ENCODE peak calls at places on chromosome 18, in seven cellular contexts. One of them, this sample, is unnamed.

GRCh38 chr18:36432880-36433279 is 135.4 kb downstream of the FHOD3 start:
- DNase-seq in heart left ventricle: no peak
- DNase-seq in endothelial cell: no peak
- DNase-seq in cardiac fibroblast: no peak
- DNase-seq in A549: no peak
- DNase-seq in cardiac muscle cell: no peak
- DNase-seq in epithelial cell of esophagus: no peak
- DNase-seq in this sample: no peak

GRCh38 chr18:79645291-79645983 is 34.2 kb upstream of the CTDP1 start:
- DNase-seq in A549: no peak
- DNase-seq in heart left ventricle: no peak
- DNase-seq in cardiac muscle cell: peak
- DNase-seq in endothelial cell: no peak
- DNase-seq in cardiac fibroblast: peak
- DNase-seq in epithelial cell of esophagus: no peak
- DNase-seq in this sample: no peak

GRCh38 chr18:61893971-61894750 is 1.4 kb upstream of the RNF152 start:
- DNase-seq in epithelial cell of esophagus: peak
- DNase-seq in heart left ventricle: peak
- DNase-seq in A549: peak
- DNase-seq in cardiac muscle cell: peak
- DNase-seq in cardiac fibroblast: peak
- DNase-seq in endothelial cell: peak
- DNase-seq in this sample: peak

GRCh38 chr18:41553716-41554115 is 401.3 kb upstream of the PIK3C3 start:
- DNase-seq in endothelial cell: no peak
- DNase-seq in cardiac fibroblast: no peak
- DNase-seq in A549: no peak
- DNase-seq in epithelial cell of esophagus: no peak
- DNase-seq in cardiac muscle cell: peak
- DNase-seq in heart left ventricle: no peak
- DNase-seq in this sample: no peak

GRCh38 chr18:8063733-8064132 is 496.6 kb downstream of the PTPRM start:
- DNase-seq in heart left ventricle: no peak
- DNase-seq in cardiac muscle cell: no peak
- DNase-seq in A549: no peak
- DNase-seq in cardiac fibroblast: no peak
- DNase-seq in epithelial cell of esophagus: peak
- DNase-seq in endothelial cell: no peak
- DNase-seq in this sample: peak

GRCh38 chr18:62183578-62184195 is 3.2 kb downstream of the PIGN start:
- DNase-seq in heart left ventricle: no peak
- DNase-seq in epithelial cell of esophagus: peak
- DNase-seq in cardiac muscle cell: peak
- DNase-seq in cardiac fibroblast: peak
- DNase-seq in A549: peak
- DNase-seq in endothelial cell: peak
- DNase-seq in this sample: peak

GRCh38 chr18:2617974-2618373 is 37.6 kb upstream of the SMCHD1 start:
- DNase-seq in A549: no peak
- DNase-seq in cardiac fibroblast: peak
- DNase-seq in cardiac muscle cell: no peak
- DNase-seq in epithelial cell of esophagus: no peak
- DNase-seq in endothelial cell: no peak
- DNase-seq in heart left ventricle: no peak
- DNase-seq in this sample: no peak

GRCh38 chr18:35089382-35089781 is 48.2 kb downstream of the MAPRE2 start:
- DNase-seq in cardiac fibroblast: peak
- DNase-seq in endothelial cell: no peak
- DNase-seq in A549: no peak
- DNase-seq in heart left ventricle: no peak
- DNase-seq in epithelial cell of esophagus: no peak
- DNase-seq in cardiac muscle cell: no peak
- DNase-seq in this sample: no peak

GRCh38 chr18:75221397-75221796 is 10.8 kb downstream of the TSHZ1 start:
- DNase-seq in epithelial cell of esophagus: peak
- DNase-seq in endothelial cell: no peak
- DNase-seq in A549: no peak
- DNase-seq in heart left ventricle: no peak
- DNase-seq in cardiac muscle cell: no peak
- DNase-seq in cardiac fibroblast: no peak
- DNase-seq in this sample: peak

GRCh38 chr18:80105369-80106167 is 3.5 kb upstream of the ADNP2 start:
- DNase-seq in endothelial cell: no peak
- DNase-seq in epithelial cell of esophagus: peak
- DNase-seq in heart left ventricle: no peak
- DNase-seq in A549: no peak
- DNase-seq in cardiac muscle cell: no peak
- DNase-seq in cardiac fibroblast: no peak
- DNase-seq in this sample: peak

GRCh38 chr18:32760391-32760790 is 12.4 kb downstream of the KLHL14 start:
- DNase-seq in heart left ventricle: no peak
- DNase-seq in endothelial cell: no peak
- DNase-seq in cardiac muscle cell: no peak
- DNase-seq in A549: no peak
- DNase-seq in epithelial cell of esophagus: no peak
- DNase-seq in cardiac fibroblast: no peak
- DNase-seq in this sample: no peak

GRCh38 chr18:1371724-1372123 is 467.1 kb downstream of the ADCYAP1 start:
- DNase-seq in cardiac muscle cell: no peak
- DNase-seq in heart left ventricle: no peak
- DNase-seq in epithelial cell of esophagus: no peak
- DNase-seq in endothelial cell: no peak
- DNase-seq in A549: no peak
- DNase-seq in cardiac fibroblast: no peak
- DNase-seq in this sample: no peak

GRCh38 chr18:9095297-9096012 is 7.0 kb upstream of the NDUFV2 start:
- DNase-seq in heart left ventricle: no peak
- DNase-seq in endothelial cell: no peak
- DNase-seq in cardiac muscle cell: peak
- DNase-seq in cardiac fibroblast: peak
- DNase-seq in epithelial cell of esophagus: no peak
- DNase-seq in A549: peak
- DNase-seq in this sample: no peak

GRCh38 chr18:62717059-62717849 is 1.9 kb downstream of the PHLPP1 start:
- DNase-seq in A549: peak
- DNase-seq in cardiac muscle cell: peak
- DNase-seq in epithelial cell of esophagus: peak
- DNase-seq in cardiac fibroblast: peak
- DNase-seq in heart left ventricle: no peak
- DNase-seq in endothelial cell: peak
- DNase-seq in this sample: peak

GRCh38 chr18:32730620-32731021 is 42.2 kb downstream of the KLHL14 start:
- DNase-seq in A549: no peak
- DNase-seq in endothelial cell: no peak
- DNase-seq in epithelial cell of esophagus: peak
- DNase-seq in heart left ventricle: no peak
- DNase-seq in cardiac fibroblast: peak
- DNase-seq in cardiac muscle cell: peak
- DNase-seq in this sample: peak

GRCh38 chr18:74806700-74807416 is 209.2 kb downstream of the ZNF407 start:
- DNase-seq in A549: peak
- DNase-seq in endothelial cell: no peak
- DNase-seq in heart left ventricle: no peak
- DNase-seq in cardiac fibroblast: peak
- DNase-seq in cardiac muscle cell: peak
- DNase-seq in epithelial cell of esophagus: peak
- DNase-seq in this sample: peak

GRCh38 chr18:80196528-80197320 is 50.6 kb downstream of the PARD6G start:
- DNase-seq in heart left ventricle: no peak
- DNase-seq in epithelial cell of esophagus: peak
- DNase-seq in A549: no peak
- DNase-seq in endothelial cell: no peak
- DNase-seq in cardiac muscle cell: peak
- DNase-seq in cardiac fibroblast: peak
- DNase-seq in this sample: no peak

GRCh38 chr18:57837917-57838548 is 34.9 kb upstream of the ATP8B1 start:
- DNase-seq in cardiac muscle cell: peak
- DNase-seq in heart left ventricle: no peak
- DNase-seq in endothelial cell: no peak
- DNase-seq in epithelial cell of esophagus: no peak
- DNase-seq in cardiac fibroblast: peak
- DNase-seq in A549: no peak
- DNase-seq in this sample: no peak

GRCh38 chr18:79573921-79574491 is 105.6 kb upstream of the CTDP1 start:
- DNase-seq in endothelial cell: no peak
- DNase-seq in heart left ventricle: peak
- DNase-seq in epithelial cell of esophagus: no peak
- DNase-seq in cardiac muscle cell: no peak
- DNase-seq in cardiac fibroblast: no peak
- DNase-seq in A549: no peak
- DNase-seq in this sample: no peak

GRCh38 chr18:60905699-60906098 is 427.5 kb upstream of the CDH20 start:
- DNase-seq in epithelial cell of esophagus: no peak
- DNase-seq in A549: no peak
- DNase-seq in heart left ventricle: no peak
- DNase-seq in cardiac muscle cell: peak
- DNase-seq in cardiac fibroblast: no peak
- DNase-seq in endothelial cell: no peak
- DNase-seq in this sample: no peak

GRCh38 chr18:12327510-12328178 is 19.6 kb downstream of the TUBB6 start:
- DNase-seq in cardiac fibroblast: peak
- DNase-seq in heart left ventricle: peak
- DNase-seq in cardiac muscle cell: peak
- DNase-seq in endothelial cell: peak
- DNase-seq in A549: peak
- DNase-seq in epithelial cell of esophagus: peak
- DNase-seq in this sample: peak

GRCh38 chr18:54950221-54950620 is 9.0 kb downstream of the CCDC68 start:
- DNase-seq in A549: no peak
- DNase-seq in cardiac fibroblast: no peak
- DNase-seq in cardiac muscle cell: no peak
- DNase-seq in epithelial cell of esophagus: peak
- DNase-seq in heart left ventricle: no peak
- DNase-seq in endothelial cell: no peak
- DNase-seq in this sample: peak

DNA sequence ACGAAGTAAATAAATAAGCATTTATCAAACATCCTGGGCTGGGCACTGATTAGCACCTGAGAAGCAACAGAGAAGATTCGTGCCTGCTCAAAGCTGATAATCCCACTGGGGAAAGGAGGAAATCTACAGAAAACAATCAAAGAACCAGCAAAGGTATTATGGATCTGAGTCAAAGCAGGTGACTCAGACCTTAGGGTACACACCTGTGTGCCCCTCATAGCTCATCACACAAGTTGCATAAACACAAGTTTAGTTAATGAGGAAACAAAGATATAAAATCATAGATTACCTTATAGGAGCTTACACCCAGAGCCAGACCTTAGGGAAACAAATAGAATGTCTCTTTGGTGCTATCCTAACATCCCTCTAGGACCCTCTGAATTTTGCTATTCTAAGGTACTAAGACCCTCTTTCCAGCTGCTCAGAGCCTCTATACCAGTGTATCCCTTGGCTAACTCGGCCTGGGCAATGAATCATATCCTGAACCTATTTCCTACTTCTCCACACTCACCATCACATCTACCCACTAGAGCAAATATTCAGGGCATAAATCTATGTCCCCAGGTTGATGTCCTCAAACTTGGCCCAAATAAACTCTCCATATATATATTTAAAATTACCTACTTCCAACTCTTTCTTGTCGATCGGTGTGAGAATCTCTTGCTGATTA is 19.3 kb upstream of the CTIF start:
- DNase-seq in A549: no peak
- DNase-seq in endothelial cell: no peak
- DNase-seq in cardiac fibroblast: no peak
- DNase-seq in epithelial cell of esophagus: peak
- DNase-seq in cardiac muscle cell: no peak
- DNase-seq in heart left ventricle: no peak
- DNase-seq in this sample: peak
- TF ChIP-seq CTCF in A549: no peak
- TF ChIP-seq CTCF in endothelial cell: no peak
- TF ChIP-seq CTCF in cardiac fibroblast: no peak
- TF ChIP-seq CTCF in epithelial cell of esophagus: no peak
- TF ChIP-seq CTCF in cardiac muscle cell: no peak
- TF ChIP-seq CTCF in heart left ventricle: no peak
- TF ChIP-seq CTCF in this sample: no peak

DNA sequence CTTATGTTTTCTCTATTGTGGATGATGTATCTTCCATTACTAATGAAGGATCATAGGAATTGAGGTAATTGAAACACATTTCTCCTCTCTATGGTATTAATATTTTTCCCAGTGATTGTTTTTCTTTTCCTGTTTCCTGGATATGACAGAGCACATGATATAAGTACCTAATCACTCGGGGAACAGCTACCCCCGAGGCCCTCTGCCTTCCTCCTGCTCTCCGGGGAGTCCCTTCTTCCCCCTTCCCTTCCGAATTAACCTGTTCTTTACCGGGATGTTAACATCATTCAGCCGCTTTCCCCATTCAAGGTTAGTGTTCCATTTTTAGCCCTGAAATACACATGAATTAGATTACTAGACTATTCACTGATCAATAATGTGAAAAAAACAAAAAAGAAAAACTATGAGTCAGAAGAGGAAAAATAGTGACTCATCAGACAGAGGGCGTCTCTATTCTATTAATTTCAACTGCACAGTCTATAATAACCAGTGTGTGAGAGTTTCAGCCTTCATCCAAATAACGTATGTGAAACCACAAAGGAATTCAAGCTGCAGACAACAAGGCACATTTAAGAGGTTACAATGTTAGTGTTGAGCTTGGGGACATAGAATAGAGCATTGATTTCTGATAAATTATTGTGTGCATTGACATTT is 450.8 kb downstream of the DLGAP1 start:
- DNase-seq in epithelial cell of esophagus: peak
- DNase-seq in cardiac fibroblast: peak
- DNase-seq in cardiac muscle cell: no peak
- DNase-seq in endothelial cell: no peak
- DNase-seq in A549: no peak
- DNase-seq in heart left ventricle: no peak
- DNase-seq in this sample: peak
- TF ChIP-seq CTCF in epithelial cell of esophagus: no peak
- TF ChIP-seq CTCF in cardiac fibroblast: no peak
- TF ChIP-seq CTCF in cardiac muscle cell: no peak
- TF ChIP-seq CTCF in endothelial cell: no peak
- TF ChIP-seq CTCF in A549: no peak
- TF ChIP-seq CTCF in heart left ventricle: no peak
- TF ChIP-seq CTCF in this sample: no peak

GRCh38 chr18:24544141-24544498 is 83.7 kb downstream of the HRH4 start:
- DNase-seq in heart left ventricle: no peak
- DNase-seq in cardiac fibroblast: peak
- DNase-seq in A549: peak
- DNase-seq in epithelial cell of esophagus: peak
- DNase-seq in cardiac muscle cell: peak
- DNase-seq in endothelial cell: peak
- DNase-seq in this sample: peak
- TF ChIP-seq CTCF in heart left ventricle: peak
- TF ChIP-seq CTCF in cardiac fibroblast: no peak
- TF ChIP-seq CTCF in A549: peak
- TF ChIP-seq CTCF in epithelial cell of esophagus: peak
- TF ChIP-seq CTCF in cardiac muscle cell: peak
- TF ChIP-seq CTCF in endothelial cell: peak
- TF ChIP-seq CTCF in this sample: peak

DNA sequence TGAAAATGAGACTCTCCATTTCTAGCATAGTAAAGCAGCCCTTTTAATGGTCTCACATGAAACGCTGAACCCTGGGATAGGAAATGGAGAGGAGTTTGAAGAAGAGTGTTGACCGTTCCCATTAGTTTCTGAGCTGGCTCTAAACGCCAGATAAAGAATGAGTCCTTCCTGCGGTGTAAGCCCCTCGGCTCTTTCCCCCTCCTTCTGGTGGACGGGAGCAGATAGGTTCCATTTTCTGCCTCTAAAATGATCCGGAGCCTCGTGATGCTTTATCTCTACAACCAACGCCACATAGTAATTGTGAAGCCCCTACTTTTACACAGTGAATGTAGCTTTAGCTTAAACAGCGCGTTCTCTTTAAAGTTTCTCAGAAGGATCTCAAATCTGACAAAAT is 24.1 kb upstream of the ZNF516 start:
- DNase-seq in A549: no peak
- DNase-seq in cardiac fibroblast: no peak
- DNase-seq in epithelial cell of esophagus: no peak
- DNase-seq in cardiac muscle cell: peak
- DNase-seq in endothelial cell: peak
- DNase-seq in heart left ventricle: no peak
- DNase-seq in this sample: no peak
- TF ChIP-seq CTCF in A549: no peak
- TF ChIP-seq CTCF in cardiac fibroblast: no peak
- TF ChIP-seq CTCF in epithelial cell of esophagus: no peak
- TF ChIP-seq CTCF in cardiac muscle cell: no peak
- TF ChIP-seq CTCF in endothelial cell: no peak
- TF ChIP-seq CTCF in heart left ventricle: no peak
- TF ChIP-seq CTCF in this sample: no peak